ENCODE peak calls at places on chromosomes 6 and 20, in ten cellular contexts. F is GM23338, A is stomach, D is prostate gland, W is suprapubic skin, I is breast epithelium, R is transverse colon, G is sigmoid colon, V is HL-60, M is HCT116. H is an unnamed sample.

GRCh38 chr20:47950103-47950502 is 164.8 kb upstream of the SULF2 start:
- DNase-seq in F (no peak), D (no peak), R (no peak), M (no peak), V (no peak), G (no peak), A (no peak), I (no peak), W (no peak), H (no peak)

GRCh38 chr6:51753635-51754034 is 333.8 kb downstream of the PKHD1 start:
- DNase-seq in G (no peak), R (peak), I (no peak), M (no peak), D (no peak), F (peak), A (peak), V (no peak), W (no peak), H (no peak)

GRCh38 chr6:142861711-142862110 is 83.3 kb downstream of the HIVEP2 start:
- DNase-seq in A (no peak), F (no peak), M (no peak), V (no peak), G (no peak), I (no peak), R (no peak), W (no peak), D (no peak), H (no peak)

GRCh38 chr20:19911810-19912382 is 105.3 kb upstream of the NAA20 start:
- DNase-seq in D (no peak), R (no peak), M (no peak), G (no peak), A (no peak), I (no peak), W (no peak), F (no peak), V (no peak), H (no peak)

GRCh38 chr6:44778513-44778912 is 391.0 kb downstream of the CDC5L start:
- DNase-seq in G (no peak), V (no peak), M (no peak), R (no peak), I (no peak), A (no peak), W (no peak), F (peak), D (no peak), H (no peak)

GRCh38 chr6:107767637-107768036 is 56.5 kb downstream of the SCML4 start:
- DNase-seq in R (no peak), A (no peak), M (no peak), I (no peak), W (no peak), G (no peak), F (peak), V (no peak), D (no peak), H (no peak)

GRCh38 chr6:129792049-129792448 is 69.1 kb downstream of the TMEM244 start:
- DNase-seq in A (no peak), M (no peak), G (no peak), R (no peak), D (no peak), W (no peak), F (no peak), I (no peak), V (no peak), H (no peak)

GRCh38 chr6:38567436-38567835 is 72.3 kb downstream of the BTBD9 start:
- DNase-seq in A (peak), W (peak), M (peak), R (peak), D (peak), G (peak), F (no peak), I (peak), V (no peak), H (peak)

GRCh38 chr6:12656841-12657435 is 59.6 kb upstream of the PHACTR1 start:
- DNase-seq in A (no peak), M (no peak), W (no peak), V (no peak), D (no peak), I (no peak), F (no peak), R (no peak), G (no peak), H (peak)

GRCh38 chr6:31882344-31882743 is 3.5 kb upstream of the SLC44A4 start:
- DNase-seq in A (no peak), W (no peak), R (no peak), M (no peak), V (no peak), D (no peak), G (no peak), I (no peak), F (no peak), H (no peak)

GRCh38 chr20:23143098-23143497 is 57.0 kb upstream of the CD93 start:
- DNase-seq in F (no peak), V (peak), M (peak), G (peak), R (peak), W (peak), A (peak), D (no peak), I (no peak), H (no peak)

GRCh38 chr6:27836783-27837635 is 75.2 kb downstream of the OR2B2 start:
- DNase-seq in W (no peak), I (no peak), V (peak), R (peak), D (peak), M (peak), A (peak), G (peak), F (peak), H (no peak)

GRCh38 chr20:58845706-58846105 is 5.0 kb downstream of the GNAS-AS1 start:
- DNase-seq in I (no peak), V (no peak), A (no peak), F (no peak), W (no peak), R (no peak), M (no peak), D (no peak), G (no peak), H (no peak)

GRCh38 chr20:21352703-21353102 is 44.6 kb downstream of the NKX2-4 start:
- DNase-seq in A (no peak), M (no peak), W (no peak), F (no peak), D (no peak), R (no peak), I (no peak), V (no peak), G (no peak), H (no peak)

GRCh38 chr6:169501128-169501527 is 200.7 kb downstream of the WDR27 start:
- DNase-seq in V (no peak), I (no peak), D (no peak), G (no peak), R (no peak), F (no peak), W (no peak), A (no peak), M (no peak), H (no peak)

GRCh38 chr6:7468382-7469081 is 72.9 kb upstream of the DSP start:
- DNase-seq in V (peak), F (no peak), A (no peak), G (no peak), I (no peak), R (no peak), D (no peak), W (no peak), M (peak), H (no peak)

GRCh38 chr6:23505021-23505420 is 621.0 kb upstream of the NRSN1 start:
- DNase-seq in R (no peak), A (no peak), W (no peak), F (no peak), G (no peak), I (no peak), M (no peak), V (no peak), D (no peak), H (no peak)

GRCh38 chr6:150598858-150599198 is 857 bp upstream of the PLEKHG1 start:
- DNase-seq in V (no peak), R (no peak), F (no peak), I (no peak), A (no peak), M (no peak), D (no peak), W (no peak), G (no peak), H (no peak)
- TF ChIP-seq POLR2AphosphoS5 in V (no peak), R (no peak), F (no peak), I (no peak), A (no peak), M (no peak), D (no peak), W (no peak), G (no peak), H (no peak)

DNA sequence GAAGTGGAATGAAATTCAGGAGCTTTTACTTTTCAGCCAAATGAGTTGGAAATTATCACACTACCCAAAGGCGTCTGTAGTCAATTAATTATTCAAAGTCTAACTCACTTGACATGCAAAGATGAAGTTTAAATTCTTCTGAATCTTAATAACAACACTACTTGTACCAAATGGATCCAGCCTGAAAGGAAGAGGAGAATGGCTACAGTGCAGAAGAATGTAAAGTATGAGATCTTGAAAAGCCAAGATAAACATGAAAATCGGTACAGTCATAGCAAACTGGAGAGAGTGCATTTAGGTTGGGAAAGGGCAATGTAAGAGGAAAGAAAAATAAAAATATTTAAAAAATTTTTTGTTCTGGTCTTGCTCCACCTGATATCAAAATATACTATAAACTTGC is 195.5 kb downstream of the SIM1 start:
- DNase-seq in D (no peak), R (no peak), V (no peak), I (no peak), W (no peak), F (no peak), M (no peak), A (no peak), G (no peak), H (no peak)
- H3K27ac ChIP-seq in D (no peak), R (no peak), V (no peak), I (no peak), W (no peak), F (no peak), M (no peak), A (no peak), G (no peak), H (no peak)

GRCh38 chr20:32190608-32191415 is 16.7 kb downstream of the PLAGL2 start:
- DNase-seq in D (no peak), G (no peak), F (peak), R (no peak), I (no peak), V (no peak), W (no peak), A (no peak), M (no peak), H (no peak)
- H3K4me3 ChIP-seq in D (peak), G (peak), F (peak), R (peak), I (peak), V (no peak), W (peak), A (peak), M (no peak), H (peak)

DNA sequence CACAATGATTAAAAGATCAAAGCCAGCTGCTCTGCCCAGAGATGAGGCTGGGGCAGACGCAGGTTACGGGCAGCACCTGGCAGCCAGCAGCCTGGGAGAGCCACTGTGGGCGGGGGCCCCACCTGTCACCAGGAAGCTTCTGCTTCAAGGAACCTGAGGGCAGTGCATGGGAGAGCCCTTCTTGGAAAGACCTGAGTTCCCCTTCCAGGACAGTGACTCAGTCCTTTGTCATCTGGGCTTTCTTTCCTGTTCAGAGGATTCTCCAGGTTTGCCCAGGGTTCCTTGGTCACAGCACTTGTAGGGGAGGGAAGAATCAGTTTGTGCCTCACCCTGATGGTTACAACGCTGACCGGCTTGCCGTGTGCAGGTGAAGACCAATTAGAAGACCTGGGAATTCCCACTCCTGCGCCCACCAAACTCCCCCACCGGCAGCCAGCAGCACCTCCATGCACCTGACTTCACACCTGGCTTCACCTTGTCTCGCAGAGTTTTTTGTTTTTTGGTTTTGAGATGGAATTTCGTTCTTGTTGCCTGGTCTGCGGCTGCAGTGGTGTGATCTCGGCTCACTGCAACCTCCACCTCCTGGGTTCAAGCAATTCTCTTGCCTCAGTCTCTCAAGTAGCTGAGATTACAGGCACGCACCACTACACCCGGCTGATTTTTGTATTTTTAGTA is 2.0 kb downstream of the ZBP1 start:
- DNase-seq in A (no peak), I (peak), V (peak), M (peak), G (no peak), W (no peak), D (peak), R (peak), F (no peak), H (no peak)
- TF ChIP-seq POLR2AphosphoS5 in A (no peak), I (no peak), V (no peak), M (peak), G (no peak), W (no peak), D (peak), R (peak), F (no peak), H (no peak)

GRCh38 chr6:152338335-152339125 is 298.6 kb downstream of the SYNE1 start:
- DNase-seq in G (peak), D (no peak), R (peak), W (no peak), M (no peak), I (no peak), V (no peak), F (peak), A (peak), H (no peak)

GRCh38 chr6:152343735-152344360 is 293.3 kb downstream of the SYNE1 start:
- DNase-seq in G (no peak), W (no peak), M (no peak), A (no peak), R (no peak), D (no peak), F (no peak), V (no peak), I (no peak), H (no peak)

GRCh38 chr6:152341596-152341995 is 295.6 kb downstream of the SYNE1 start:
- DNase-seq in I (no peak), F (no peak), M (no peak), A (no peak), G (no peak), D (no peak), R (no peak), W (no peak), V (no peak), H (no peak)
- H3K27ac ChIP-seq in I (no peak), F (no peak), M (no peak), A (no peak), G (no peak), D (no peak), R (no peak), W (no peak), V (no peak), H (no peak)

GRCh38 chr20:38747495-38748096 is 664 bp upstream of the ACTR5 start:
- DNase-seq in A (no peak), F (no peak), V (peak), G (no peak), R (no peak), W (no peak), M (no peak), D (no peak), I (no peak), H (no peak)
- H3K4me3 ChIP-seq in A (peak), F (peak), V (peak), G (peak), R (peak), W (peak), M (peak), D (peak), I (peak), H (peak)